ENCODE peak calls at places on chromosomes 5 and 9, in four cellular contexts. One of them, this sample, is unnamed.

GRCh38 chr5:149750596-149750995 is 20.5 kb downstream of the PPARGC1B start:
- DNase-seq in left ventricle myocardium inferior: no peak
- DNase-seq in ascending aorta: no peak
- DNase-seq in EH: no peak
- DNase-seq in this sample: no peak

GRCh38 chr9:126561582-126561981 is 52.1 kb upstream of the LMX1B start:
- DNase-seq in left ventricle myocardium inferior: no peak
- DNase-seq in ascending aorta: no peak
- DNase-seq in EH: no peak
- DNase-seq in this sample: no peak

GRCh38 chr9:132774886-132775285 is 103.2 kb downstream of the AK8 start:
- DNase-seq in left ventricle myocardium inferior: no peak
- DNase-seq in ascending aorta: no peak
- DNase-seq in EH: no peak
- DNase-seq in this sample: no peak

GRCh38 chr9:129181246-129181645 is 3.2 kb upstream of the IER5L start:
- DNase-seq in left ventricle myocardium inferior: no peak
- DNase-seq in ascending aorta: no peak
- DNase-seq in EH: no peak
- DNase-seq in this sample: no peak

GRCh38 chr9:14793389-14793788 is 70.9 kb upstream of the CER1 start:
- DNase-seq in left ventricle myocardium inferior: no peak
- DNase-seq in ascending aorta: no peak
- DNase-seq in EH: no peak
- DNase-seq in this sample: no peak

GRCh38 chr5:121503111-121503840 is 348.4 kb upstream of the FTMT start:
- DNase-seq in left ventricle myocardium inferior: peak
- DNase-seq in ascending aorta: no peak
- DNase-seq in EH: peak
- DNase-seq in this sample: no peak

GRCh38 chr5:171494452-171495121 is 75.1 kb downstream of the FGF18 start:
- DNase-seq in left ventricle myocardium inferior: peak
- DNase-seq in ascending aorta: peak
- DNase-seq in EH: peak
- DNase-seq in this sample: peak

GRCh38 chr5:109200221-109200620 is 209.6 kb downstream of the PJA2 start:
- DNase-seq in left ventricle myocardium inferior: no peak
- DNase-seq in ascending aorta: no peak
- DNase-seq in EH: no peak
- DNase-seq in this sample: no peak

GRCh38 chr5:76818844-76819831 is at the start of gene F2RL1:
- DNase-seq in left ventricle myocardium inferior: peak
- DNase-seq in ascending aorta: no peak
- DNase-seq in EH: peak
- DNase-seq in this sample: no peak

GRCh38 chr5:174910245-174910737 is 185.9 kb downstream of the MSX2 start:
- DNase-seq in left ventricle myocardium inferior: peak
- DNase-seq in ascending aorta: no peak
- DNase-seq in EH: peak
- DNase-seq in this sample: peak

This sample was measured in AG04450.